ENCODE peak calls at places on chromosomes 16 and 17, in ten cellular contexts. O is neural progenitor cell, D is GM10248, X is prostate gland, P is heart right ventricle, B is cardiac muscle cell, Z is natural killer cell, G is upper lobe of right lung, L is mammary epithelial cell, I is fibroblast of lung. H is an unnamed sample.

GRCh38 chr17:45170976-45171337 is 9.3 kb downstream of the HEXIM2 start:
- DNase-seq in O (no peak), D (no peak), X (peak), P (peak), B (no peak), Z (no peak), G (peak), L (peak), I (peak), H (peak)

GRCh38 chr17:80652751-80653330 is 108.2 kb downstream of the RPTOR start:
- DNase-seq in O (no peak), D (no peak), X (no peak), P (no peak), B (no peak), Z (no peak), G (no peak), L (peak), I (peak), H (peak)

GRCh38 chr16:21263640-21264211 is 14.4 kb downstream of the CRYM start:
- DNase-seq in O (peak), D (peak), X (peak), P (no peak), B (no peak), Z (no peak), G (no peak), L (no peak), I (peak), H (peak)

GRCh38 chr16:66344533-66345145 is 21.9 kb upstream of the CDH5 start:
- DNase-seq in O (peak), D (peak), X (no peak), P (no peak), B (peak), Z (no peak), G (peak), L (peak), I (peak), H (peak)

GRCh38 chr16:82004651-82005490 is 6.4 kb downstream of the SDR42E1 start:
- DNase-seq in O (no peak), D (no peak), X (no peak), P (no peak), B (no peak), Z (no peak), G (no peak), L (no peak), I (peak), H (no peak)

GRCh38 chr17:58960068-58960467 is 146.6 kb downstream of the TRIM37 start:
- DNase-seq in O (no peak), D (peak), X (peak), P (no peak), B (peak), Z (no peak), G (no peak), L (peak), I (peak), H (peak)

GRCh38 chr16:22220714-22221113 is 14.6 kb downstream of the EEF2K start:
- DNase-seq in O (no peak), D (no peak), X (peak), P (peak), B (no peak), Z (no peak), G (no peak), L (no peak), I (no peak), H (no peak)

GRCh38 chr17:57570740-57571344 is 174.3 kb downstream of the CCDC182 start:
- DNase-seq in O (no peak), D (no peak), X (peak), P (no peak), B (no peak), Z (no peak), G (no peak), L (no peak), I (peak), H (no peak)

GRCh38 chr17:17942846-17943245 is 29.4 kb downstream of the TOM1L2 start:
- DNase-seq in O (no peak), D (no peak), X (no peak), P (no peak), B (no peak), Z (no peak), G (no peak), L (peak), I (peak), H (peak)

GRCh38 chr16:24045641-24046040 is 209.9 kb downstream of the PRKCB start:
- DNase-seq in O (peak), D (no peak), X (no peak), P (no peak), B (peak), Z (no peak), G (no peak), L (no peak), I (no peak), H (no peak)

GRCh38 chr17:63610854-63611253 is 10.2 kb downstream of the TACO1 start:
- DNase-seq in O (no peak), D (no peak), X (no peak), P (no peak), B (no peak), Z (no peak), G (no peak), L (no peak), I (no peak), H (no peak)

GRCh38 chr17:70168979-70169706 is at the start of gene KCNJ2:
- DNase-seq in O (peak), D (peak), X (peak), P (peak), B (peak), Z (peak), G (peak), L (peak), I (peak), H (peak)

GRCh38 chr16:50591800-50592771 is 43.9 kb downstream of the NKD1 start:
- DNase-seq in O (no peak), D (no peak), X (peak), P (peak), B (peak), Z (no peak), G (no peak), L (no peak), I (no peak), H (no peak)

GRCh38 chr17:69606142-69606800 is 191.8 kb downstream of the MAP2K6 start:
- DNase-seq in O (no peak), D (no peak), X (no peak), P (no peak), B (no peak), Z (no peak), G (no peak), L (no peak), I (no peak), H (no peak)

GRCh38 chr16:85235988-85236831 is 123.9 kb upstream of the CIBAR2 start:
- DNase-seq in O (no peak), D (peak), X (no peak), P (no peak), B (no peak), Z (no peak), G (no peak), L (no peak), I (peak), H (no peak)

GRCh38 chr17:29575511-29576213 is 7.2 kb downstream of the TP53I13 start:
- DNase-seq in O (no peak), D (no peak), X (no peak), P (no peak), B (no peak), Z (no peak), G (peak), L (no peak), I (no peak), H (no peak)

GRCh38 chr17:43366809-43367587 is 31.8 kb upstream of the ARL4D start:
- DNase-seq in O (no peak), D (no peak), X (no peak), P (no peak), B (no peak), Z (no peak), G (no peak), L (no peak), I (peak), H (no peak)

GRCh38 chr16:14325921-14326401 is 254.8 kb downstream of the MRTFB start:
- DNase-seq in O (peak), D (no peak), X (no peak), P (no peak), B (peak), Z (no peak), G (no peak), L (no peak), I (no peak), H (no peak)

GRCh38 chr17:27489045-27489715 is 32.9 kb downstream of the KSR1 start:
- DNase-seq in O (no peak), D (no peak), X (peak), P (peak), B (no peak), Z (no peak), G (peak), L (peak), I (peak), H (peak)

GRCh38 chr16:87188104-87188503 is 129.1 kb downstream of the C16orf95 start:
- DNase-seq in O (no peak), D (no peak), X (no peak), P (no peak), B (no peak), Z (no peak), G (no peak), L (no peak), I (no peak), H (no peak)

GRCh38 chr16:87189426-87189825 is 127.8 kb downstream of the C16orf95 start:
- DNase-seq in O (no peak), D (no peak), X (no peak), P (no peak), B (no peak), Z (no peak), G (no peak), L (no peak), I (no peak), H (no peak)

GRCh38 chr16:87186876-87187533 is 130.2 kb downstream of the C16orf95 start:
- DNase-seq in O (no peak), D (no peak), X (no peak), P (no peak), B (no peak), Z (no peak), G (no peak), L (no peak), I (no peak), H (no peak)

GRCh38 chr16:87192418-87193073 is 124.6 kb downstream of the C16orf95 start:
- DNase-seq in O (no peak), D (no peak), X (no peak), P (no peak), B (no peak), Z (no peak), G (no peak), L (no peak), I (no peak), H (no peak)

GRCh38 chr16:87190288-87191240 is 126.6 kb downstream of the C16orf95 start:
- DNase-seq in O (no peak), D (no peak), X (no peak), P (no peak), B (no peak), Z (no peak), G (no peak), L (no peak), I (peak), H (no peak)
- TF ChIP-seq CTCF in O (peak), D (no peak), X (no peak), P (no peak), B (peak), Z (no peak), G (no peak), L (peak), I (no peak), H (peak)

GRCh38 chr16:3874794-3875692 is 5.5 kb downstream of the CREBBP start:
- DNase-seq in O (no peak), D (no peak), X (no peak), P (no peak), B (no peak), Z (no peak), G (no peak), L (no peak), I (no peak), H (no peak)

GRCh38 chr16:3874242-3874641 is 6.3 kb downstream of the CREBBP start:
- DNase-seq in O (no peak), D (no peak), X (no peak), P (no peak), B (no peak), Z (no peak), G (no peak), L (no peak), I (no peak), H (no peak)

GRCh38 chr16:3878610-3879009 is 1.9 kb downstream of the CREBBP start:
- DNase-seq in O (no peak), D (no peak), X (no peak), P (no peak), B (no peak), Z (no peak), G (no peak), L (no peak), I (peak), H (peak)

GRCh38 chr16:3876695-3877094 is 3.8 kb downstream of the CREBBP start:
- DNase-seq in O (no peak), D (no peak), X (no peak), P (no peak), B (peak), Z (no peak), G (no peak), L (no peak), I (peak), H (peak)

GRCh38 chr16:3876160-3876559 is 4.4 kb downstream of the CREBBP start:
- DNase-seq in O (no peak), D (no peak), X (no peak), P (no peak), B (no peak), Z (no peak), G (no peak), L (no peak), I (no peak), H (no peak)
- TF ChIP-seq CTCF in O (no peak), D (no peak), X (no peak), P (no peak), B (no peak), Z (no peak), G (no peak), L (no peak), I (no peak), H (no peak)

GRCh38 chr17:38918129-38918913 is 7.1 kb upstream of the LASP1NB start:
- DNase-seq in O (peak), D (no peak), X (no peak), P (no peak), B (no peak), Z (no peak), G (no peak), L (no peak), I (no peak), H (no peak)

GRCh38 chr17:38916771-38917170 is 8.6 kb upstream of the LASP1NB start:
- DNase-seq in O (no peak), D (no peak), X (no peak), P (no peak), B (no peak), Z (peak), G (peak), L (no peak), I (no peak), H (no peak)

GRCh38 chr17:38918916-38919315 is 6.5 kb upstream of the LASP1NB start:
- DNase-seq in O (no peak), D (no peak), X (no peak), P (no peak), B (no peak), Z (no peak), G (no peak), L (no peak), I (no peak), H (no peak)

GRCh38 chr17:38915639-38915995 is 9.8 kb upstream of the LASP1NB start:
- DNase-seq in O (no peak), D (no peak), X (no peak), P (no peak), B (no peak), Z (peak), G (no peak), L (no peak), I (no peak), H (no peak)

GRCh38 chr17:38917259-38917658 is 8.2 kb upstream of the LASP1NB start:
- DNase-seq in O (no peak), D (no peak), X (no peak), P (no peak), B (no peak), Z (no peak), G (no peak), L (no peak), I (no peak), H (no peak)
- TF ChIP-seq CTCF in O (no peak), D (peak), X (no peak), P (no peak), B (no peak), Z (no peak), G (no peak), L (no peak), I (no peak), H (peak)

DNA sequence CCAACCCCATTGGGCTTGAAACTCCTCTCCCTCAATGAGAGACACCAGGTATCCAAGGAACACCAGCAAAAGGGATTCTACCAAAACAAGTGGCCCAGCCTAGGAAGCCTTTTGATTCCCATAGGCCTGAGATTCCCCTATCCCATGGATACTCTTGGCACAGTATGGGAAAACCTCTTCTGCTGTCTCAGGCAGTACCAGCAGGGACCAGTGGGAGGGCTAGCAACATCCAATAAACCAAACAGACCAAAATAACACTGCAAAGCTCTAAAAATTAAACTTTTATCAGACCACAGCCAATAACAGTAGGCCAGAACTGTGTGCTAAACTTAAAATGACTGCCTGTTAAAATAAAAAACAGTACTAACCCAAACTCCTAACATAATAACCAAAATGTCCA is 153.9 kb upstream of the CES5A start:
- DNase-seq in O (no peak), D (no peak), X (no peak), P (no peak), B (no peak), Z (no peak), G (no peak), L (no peak), I (no peak), H (no peak)
- TF ChIP-seq CTCF in O (peak), D (no peak), X (no peak), P (no peak), B (no peak), Z (no peak), G (no peak), L (no peak), I (no peak), H (no peak)

GRCh38 chr16:65196696-65197095 is 74.8 kb upstream of the CDH11 start:
- DNase-seq in O (no peak), D (no peak), X (no peak), P (no peak), B (no peak), Z (no peak), G (no peak), L (no peak), I (no peak), H (no peak)

GRCh38 chr16:65201446-65202010 is 79.7 kb upstream of the CDH11 start:
- DNase-seq in O (no peak), D (no peak), X (no peak), P (no peak), B (no peak), Z (no peak), G (no peak), L (no peak), I (no peak), H (no peak)

GRCh38 chr16:65200857-65201256 is 79.0 kb upstream of the CDH11 start:
- DNase-seq in O (no peak), D (no peak), X (no peak), P (no peak), B (no peak), Z (no peak), G (no peak), L (no peak), I (peak), H (no peak)

GRCh38 chr16:65200374-65200773 is 78.5 kb upstream of the CDH11 start:
- DNase-seq in O (no peak), D (no peak), X (no peak), P (no peak), B (no peak), Z (no peak), G (no peak), L (no peak), I (no peak), H (no peak)

GRCh38 chr16:65202461-65202860 is 80.6 kb upstream of the CDH11 start:
- DNase-seq in O (no peak), D (no peak), X (no peak), P (no peak), B (no peak), Z (no peak), G (no peak), L (no peak), I (peak), H (peak)
- TF ChIP-seq CTCF in O (no peak), D (no peak), X (no peak), P (no peak), B (no peak), Z (no peak), G (no peak), L (no peak), I (no peak), H (no peak)